ENCODE peak calls at places on chromosomes 3 and 15, in seven cellular contexts. One of them, this sample, is unnamed.

GRCh38 chr3:173745952-173746682 is 348.6 kb downstream of the NLGN1 start:
- DNase-seq in mesothelial cell of epicardium: no peak
- DNase-seq in brain microvascular endothelial cell: peak
- DNase-seq in dorsolateral prefrontal cortex: no peak
- DNase-seq in HCT116: no peak
- DNase-seq in cardiac fibroblast: peak
- DNase-seq in Calu3: no peak
- DNase-seq in this sample: no peak

GRCh38 chr3:66465587-66465986 is 35.2 kb downstream of the LRIG1 start:
- DNase-seq in Calu3: no peak
- DNase-seq in dorsolateral prefrontal cortex: no peak
- DNase-seq in HCT116: no peak
- DNase-seq in cardiac fibroblast: no peak
- DNase-seq in brain microvascular endothelial cell: no peak
- DNase-seq in mesothelial cell of epicardium: no peak
- DNase-seq in this sample: no peak

GRCh38 chr3:8562081-8562595 is 60.5 kb downstream of the LMCD1 start:
- DNase-seq in cardiac fibroblast: no peak
- DNase-seq in dorsolateral prefrontal cortex: no peak
- DNase-seq in Calu3: no peak
- DNase-seq in HCT116: no peak
- DNase-seq in brain microvascular endothelial cell: no peak
- DNase-seq in mesothelial cell of epicardium: no peak
- DNase-seq in this sample: no peak

GRCh38 chr3:40877651-40878463 is 321.4 kb upstream of the CTNNB1 start:
- DNase-seq in dorsolateral prefrontal cortex: no peak
- DNase-seq in brain microvascular endothelial cell: peak
- DNase-seq in Calu3: no peak
- DNase-seq in mesothelial cell of epicardium: no peak
- DNase-seq in cardiac fibroblast: peak
- DNase-seq in HCT116: no peak
- DNase-seq in this sample: no peak

GRCh38 chr15:69146724-69147435 is 13.6 kb upstream of the GLCE start:
- DNase-seq in Calu3: no peak
- DNase-seq in mesothelial cell of epicardium: no peak
- DNase-seq in brain microvascular endothelial cell: no peak
- DNase-seq in dorsolateral prefrontal cortex: no peak
- DNase-seq in HCT116: no peak
- DNase-seq in cardiac fibroblast: no peak
- DNase-seq in this sample: no peak

GRCh38 chr3:26281284-26281977 is 341.1 kb upstream of the LRRC3B start:
- DNase-seq in Calu3: no peak
- DNase-seq in mesothelial cell of epicardium: no peak
- DNase-seq in brain microvascular endothelial cell: no peak
- DNase-seq in cardiac fibroblast: no peak
- DNase-seq in HCT116: no peak
- DNase-seq in dorsolateral prefrontal cortex: no peak
- DNase-seq in this sample: no peak

GRCh38 chr3:32685604-32686185 is 707 bp downstream of the CNOT10 start:
- DNase-seq in Calu3: no peak
- DNase-seq in dorsolateral prefrontal cortex: no peak
- DNase-seq in mesothelial cell of epicardium: no peak
- DNase-seq in HCT116: no peak
- DNase-seq in cardiac fibroblast: peak
- DNase-seq in brain microvascular endothelial cell: peak
- DNase-seq in this sample: no peak

GRCh38 chr3:73037369-73037699 is 24.1 kb upstream of the EBLN2 start:
- DNase-seq in cardiac fibroblast: peak
- DNase-seq in HCT116: no peak
- DNase-seq in Calu3: no peak
- DNase-seq in dorsolateral prefrontal cortex: no peak
- DNase-seq in mesothelial cell of epicardium: no peak
- DNase-seq in brain microvascular endothelial cell: peak
- DNase-seq in this sample: no peak

GRCh38 chr3:52218953-52219650 is 6.3 kb downstream of the TLR9 start:
- DNase-seq in brain microvascular endothelial cell: no peak
- DNase-seq in HCT116: no peak
- DNase-seq in Calu3: peak
- DNase-seq in cardiac fibroblast: peak
- DNase-seq in dorsolateral prefrontal cortex: no peak
- DNase-seq in mesothelial cell of epicardium: no peak
- DNase-seq in this sample: no peak

GRCh38 chr15:67146875-67147381 is 81.5 kb downstream of the SMAD3 start:
- DNase-seq in Calu3: peak
- DNase-seq in cardiac fibroblast: peak
- DNase-seq in mesothelial cell of epicardium: no peak
- DNase-seq in dorsolateral prefrontal cortex: no peak
- DNase-seq in brain microvascular endothelial cell: peak
- DNase-seq in HCT116: no peak
- DNase-seq in this sample: peak

GRCh38 chr3:122510878-122511481 is 3.8 kb downstream of the KPNA1 start:
- DNase-seq in cardiac fibroblast: peak
- DNase-seq in mesothelial cell of epicardium: no peak
- DNase-seq in HCT116: no peak
- DNase-seq in brain microvascular endothelial cell: peak
- DNase-seq in Calu3: no peak
- DNase-seq in dorsolateral prefrontal cortex: no peak
- DNase-seq in this sample: no peak

GRCh38 chr15:42133892-42134502 is 22.4 kb downstream of the PLA2G4F start:
- DNase-seq in dorsolateral prefrontal cortex: no peak
- DNase-seq in mesothelial cell of epicardium: no peak
- DNase-seq in Calu3: peak
- DNase-seq in HCT116: peak
- DNase-seq in cardiac fibroblast: peak
- DNase-seq in brain microvascular endothelial cell: no peak
- DNase-seq in this sample: peak

GRCh38 chr15:98363416-98363815 is 284.9 kb upstream of the IGF1R start:
- DNase-seq in brain microvascular endothelial cell: no peak
- DNase-seq in dorsolateral prefrontal cortex: no peak
- DNase-seq in cardiac fibroblast: no peak
- DNase-seq in HCT116: no peak
- DNase-seq in Calu3: no peak
- DNase-seq in mesothelial cell of epicardium: no peak
- DNase-seq in this sample: no peak

GRCh38 chr3:155185623-155186022 is 105.5 kb downstream of the MME start:
- DNase-seq in cardiac fibroblast: peak
- DNase-seq in dorsolateral prefrontal cortex: no peak
- DNase-seq in mesothelial cell of epicardium: no peak
- DNase-seq in HCT116: no peak
- DNase-seq in Calu3: no peak
- DNase-seq in brain microvascular endothelial cell: no peak
- DNase-seq in this sample: no peak

GRCh38 chr3:73848173-73848751 is 223.5 kb upstream of the PDZRN3 start:
- DNase-seq in HCT116: no peak
- DNase-seq in mesothelial cell of epicardium: no peak
- DNase-seq in dorsolateral prefrontal cortex: no peak
- DNase-seq in brain microvascular endothelial cell: peak
- DNase-seq in cardiac fibroblast: peak
- DNase-seq in Calu3: no peak
- DNase-seq in this sample: no peak

GRCh38 chr3:134721214-134721613 is 70.4 kb upstream of the KY start:
- DNase-seq in brain microvascular endothelial cell: no peak
- DNase-seq in HCT116: no peak
- DNase-seq in Calu3: no peak
- DNase-seq in cardiac fibroblast: no peak
- DNase-seq in dorsolateral prefrontal cortex: no peak
- DNase-seq in mesothelial cell of epicardium: no peak
- DNase-seq in this sample: no peak

GRCh38 chr15:63035977-63036376 is 6.6 kb upstream of the TPM1 start:
- DNase-seq in mesothelial cell of epicardium: no peak
- DNase-seq in cardiac fibroblast: no peak
- DNase-seq in brain microvascular endothelial cell: no peak
- DNase-seq in HCT116: no peak
- DNase-seq in Calu3: no peak
- DNase-seq in dorsolateral prefrontal cortex: no peak
- DNase-seq in this sample: no peak
- TF ChIP-seq CTCF in mesothelial cell of epicardium: no peak
- TF ChIP-seq CTCF in cardiac fibroblast: no peak
- TF ChIP-seq CTCF in brain microvascular endothelial cell: peak
- TF ChIP-seq CTCF in HCT116: no peak
- TF ChIP-seq CTCF in Calu3: no peak
- TF ChIP-seq CTCF in dorsolateral prefrontal cortex: no peak
- TF ChIP-seq CTCF in this sample: no peak

GRCh38 chr15:38864827-38865604 is 300.4 kb upstream of the RASGRP1 start:
- DNase-seq in mesothelial cell of epicardium: no peak
- DNase-seq in HCT116: no peak
- DNase-seq in cardiac fibroblast: peak
- DNase-seq in Calu3: no peak
- DNase-seq in brain microvascular endothelial cell: peak
- DNase-seq in dorsolateral prefrontal cortex: no peak
- DNase-seq in this sample: no peak
- TF ChIP-seq CTCF in mesothelial cell of epicardium: no peak
- TF ChIP-seq CTCF in HCT116: no peak
- TF ChIP-seq CTCF in cardiac fibroblast: peak
- TF ChIP-seq CTCF in Calu3: no peak
- TF ChIP-seq CTCF in brain microvascular endothelial cell: peak
- TF ChIP-seq CTCF in dorsolateral prefrontal cortex: no peak
- TF ChIP-seq CTCF in this sample: no peak

GRCh38 chr15:77649019-77649418 is 16.3 kb upstream of the LINGO1 start:
- DNase-seq in Calu3: no peak
- DNase-seq in cardiac fibroblast: no peak
- DNase-seq in mesothelial cell of epicardium: no peak
- DNase-seq in brain microvascular endothelial cell: no peak
- DNase-seq in HCT116: no peak
- DNase-seq in dorsolateral prefrontal cortex: no peak
- DNase-seq in this sample: no peak

GRCh38 chr15:77646104-77646694 is 13.5 kb upstream of the LINGO1 start:
- DNase-seq in mesothelial cell of epicardium: no peak
- DNase-seq in Calu3: no peak
- DNase-seq in dorsolateral prefrontal cortex: no peak
- DNase-seq in cardiac fibroblast: no peak
- DNase-seq in HCT116: no peak
- DNase-seq in brain microvascular endothelial cell: no peak
- DNase-seq in this sample: peak

GRCh38 chr15:77649610-77650009 is 16.9 kb upstream of the LINGO1 start:
- DNase-seq in mesothelial cell of epicardium: no peak
- DNase-seq in HCT116: no peak
- DNase-seq in brain microvascular endothelial cell: no peak
- DNase-seq in Calu3: no peak
- DNase-seq in dorsolateral prefrontal cortex: no peak
- DNase-seq in cardiac fibroblast: no peak
- DNase-seq in this sample: no peak

GRCh38 chr15:77650285-77650684 is 17.6 kb upstream of the LINGO1 start:
- DNase-seq in HCT116: peak
- DNase-seq in brain microvascular endothelial cell: peak
- DNase-seq in Calu3: peak
- DNase-seq in dorsolateral prefrontal cortex: no peak
- DNase-seq in mesothelial cell of epicardium: no peak
- DNase-seq in cardiac fibroblast: peak
- DNase-seq in this sample: peak

GRCh38 chr15:77647961-77648360 is 15.2 kb upstream of the LINGO1 start:
- DNase-seq in HCT116: no peak
- DNase-seq in Calu3: no peak
- DNase-seq in mesothelial cell of epicardium: no peak
- DNase-seq in cardiac fibroblast: no peak
- DNase-seq in brain microvascular endothelial cell: no peak
- DNase-seq in dorsolateral prefrontal cortex: no peak
- DNase-seq in this sample: no peak
- TF ChIP-seq CTCF in HCT116: no peak
- TF ChIP-seq CTCF in Calu3: no peak
- TF ChIP-seq CTCF in mesothelial cell of epicardium: no peak
- TF ChIP-seq CTCF in cardiac fibroblast: no peak
- TF ChIP-seq CTCF in brain microvascular endothelial cell: no peak
- TF ChIP-seq CTCF in dorsolateral prefrontal cortex: no peak
- TF ChIP-seq CTCF in this sample: no peak

GRCh38 chr15:38646716-38647115 is 82.1 kb upstream of the RASGRP1 start:
- DNase-seq in dorsolateral prefrontal cortex: no peak
- DNase-seq in mesothelial cell of epicardium: no peak
- DNase-seq in HCT116: no peak
- DNase-seq in Calu3: no peak
- DNase-seq in brain microvascular endothelial cell: no peak
- DNase-seq in cardiac fibroblast: no peak
- DNase-seq in this sample: no peak

GRCh38 chr15:38650936-38651327 is 86.3 kb upstream of the RASGRP1 start:
- DNase-seq in Calu3: no peak
- DNase-seq in dorsolateral prefrontal cortex: no peak
- DNase-seq in brain microvascular endothelial cell: no peak
- DNase-seq in cardiac fibroblast: no peak
- DNase-seq in mesothelial cell of epicardium: no peak
- DNase-seq in HCT116: no peak
- DNase-seq in this sample: no peak

GRCh38 chr15:38647683-38648082 is 83.1 kb upstream of the RASGRP1 start:
- DNase-seq in HCT116: peak
- DNase-seq in mesothelial cell of epicardium: no peak
- DNase-seq in brain microvascular endothelial cell: no peak
- DNase-seq in Calu3: peak
- DNase-seq in dorsolateral prefrontal cortex: no peak
- DNase-seq in cardiac fibroblast: peak
- DNase-seq in this sample: no peak

GRCh38 chr15:38650384-38650783 is 85.8 kb upstream of the RASGRP1 start:
- DNase-seq in HCT116: no peak
- DNase-seq in cardiac fibroblast: no peak
- DNase-seq in brain microvascular endothelial cell: no peak
- DNase-seq in dorsolateral prefrontal cortex: no peak
- DNase-seq in Calu3: no peak
- DNase-seq in mesothelial cell of epicardium: no peak
- DNase-seq in this sample: no peak

GRCh38 chr15:38648116-38648843 is 83.7 kb upstream of the RASGRP1 start:
- DNase-seq in mesothelial cell of epicardium: no peak
- DNase-seq in brain microvascular endothelial cell: no peak
- DNase-seq in Calu3: no peak
- DNase-seq in HCT116: no peak
- DNase-seq in cardiac fibroblast: peak
- DNase-seq in dorsolateral prefrontal cortex: no peak
- DNase-seq in this sample: no peak
- TF ChIP-seq CTCF in mesothelial cell of epicardium: no peak
- TF ChIP-seq CTCF in brain microvascular endothelial cell: no peak
- TF ChIP-seq CTCF in Calu3: no peak
- TF ChIP-seq CTCF in HCT116: no peak
- TF ChIP-seq CTCF in cardiac fibroblast: no peak
- TF ChIP-seq CTCF in dorsolateral prefrontal cortex: no peak
- TF ChIP-seq CTCF in this sample: no peak

DNA sequence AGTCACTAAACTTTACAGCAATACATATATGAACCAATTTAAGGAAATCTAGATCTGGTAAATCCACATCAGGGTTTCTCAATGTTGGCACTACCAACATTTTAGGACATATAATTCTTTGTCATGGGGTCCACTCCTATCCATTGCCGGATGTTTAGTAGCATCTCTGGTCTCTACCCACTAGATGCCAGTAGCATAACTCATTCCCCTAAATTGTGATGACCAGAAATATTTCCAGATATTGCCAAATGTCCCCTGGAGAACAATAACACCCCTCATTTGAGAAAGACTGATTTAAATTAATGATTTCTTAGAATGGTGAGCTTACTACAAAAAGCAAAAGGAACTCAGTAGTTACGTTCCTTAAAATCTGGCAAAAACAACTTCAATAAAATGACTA is 23.1 kb upstream of the ANKRD28 start:
- DNase-seq in Calu3: no peak
- DNase-seq in HCT116: no peak
- DNase-seq in brain microvascular endothelial cell: no peak
- DNase-seq in mesothelial cell of epicardium: no peak
- DNase-seq in dorsolateral prefrontal cortex: no peak
- DNase-seq in cardiac fibroblast: peak
- DNase-seq in this sample: no peak
- TF ChIP-seq CTCF in Calu3: no peak
- TF ChIP-seq CTCF in HCT116: no peak
- TF ChIP-seq CTCF in brain microvascular endothelial cell: peak
- TF ChIP-seq CTCF in mesothelial cell of epicardium: no peak
- TF ChIP-seq CTCF in dorsolateral prefrontal cortex: no peak
- TF ChIP-seq CTCF in cardiac fibroblast: no peak
- TF ChIP-seq CTCF in this sample: no peak